ENCODE peak calls at places on chromosomes 3 and 15, in five cellular contexts. One of them, this sample, is unnamed.

GRCh38 chr15:74433592-74434259 is at the start of gene SEMA7A:
- DNase-seq in RWPE2: peak; percentile 90
- DNase-seq in CD8-positive, alpha-beta memory T cell: peak; percentile 74
- DNase-seq in uterus: peak; percentile 81
- DNase-seq in breast epithelium: peak; percentile 54
- DNase-seq in this sample: peak; percentile 56

GRCh38 chr3:149381173-149382090 is 4.0 kb upstream of the TM4SF1 start:
- DNase-seq in breast epithelium: no peak
- DNase-seq in RWPE2: no peak
- DNase-seq in uterus: no peak
- DNase-seq in CD8-positive, alpha-beta memory T cell: no peak
- DNase-seq in this sample: no peak

GRCh38 chr3:136547293-136547692 is 204.9 kb downstream of the STAG1 start:
- DNase-seq in uterus: no peak
- DNase-seq in breast epithelium: no peak
- DNase-seq in CD8-positive, alpha-beta memory T cell: no peak
- DNase-seq in RWPE2: no peak
- DNase-seq in this sample: no peak

GRCh38 chr3:159881828-159882309 is 106.8 kb upstream of the IL12A start:
- DNase-seq in breast epithelium: peak; percentile 87
- DNase-seq in CD8-positive, alpha-beta memory T cell: no peak
- DNase-seq in uterus: no peak
- DNase-seq in RWPE2: peak; percentile 95
- DNase-seq in this sample: no peak

GRCh38 chr3:142152349-142152748 is 3.0 kb upstream of the TFDP2 start:
- DNase-seq in breast epithelium: no peak
- DNase-seq in CD8-positive, alpha-beta memory T cell: no peak
- DNase-seq in uterus: no peak
- DNase-seq in RWPE2: no peak
- DNase-seq in this sample: no peak

GRCh38 chr3:111392911-111393351 is 149.1 kb upstream of the CD96 start:
- DNase-seq in RWPE2: no peak
- DNase-seq in CD8-positive, alpha-beta memory T cell: peak; percentile 23
- DNase-seq in uterus: no peak
- DNase-seq in breast epithelium: no peak
- DNase-seq in this sample: peak; percentile 34

GRCh38 chr15:91520848-91521247 is 332.7 kb upstream of the SLCO3A1 start:
- DNase-seq in breast epithelium: no peak
- DNase-seq in CD8-positive, alpha-beta memory T cell: no peak
- DNase-seq in uterus: no peak
- DNase-seq in RWPE2: no peak
- DNase-seq in this sample: no peak

GRCh38 chr15:41884458-41884857 is 9.4 kb downstream of the SPTBN5 start:
- DNase-seq in breast epithelium: no peak
- DNase-seq in uterus: no peak
- DNase-seq in RWPE2: no peak
- DNase-seq in CD8-positive, alpha-beta memory T cell: no peak
- DNase-seq in this sample: no peak

GRCh38 chr15:48440084-48440483 is 108.9 kb downstream of the DUT start:
- DNase-seq in breast epithelium: no peak
- DNase-seq in CD8-positive, alpha-beta memory T cell: no peak
- DNase-seq in RWPE2: no peak
- DNase-seq in uterus: peak; percentile 51
- DNase-seq in this sample: no peak

GRCh38 chr3:42493798-42494151 is 8.7 kb upstream of the VIPR1 start:
- DNase-seq in RWPE2: peak; percentile 38
- DNase-seq in CD8-positive, alpha-beta memory T cell: no peak
- DNase-seq in breast epithelium: peak; percentile 10
- DNase-seq in uterus: no peak
- DNase-seq in this sample: no peak

GRCh38 chr3:54962200-54962599 is 34.3 kb upstream of the LRTM1 start:
- DNase-seq in uterus: no peak
- DNase-seq in breast epithelium: no peak
- DNase-seq in RWPE2: no peak
- DNase-seq in CD8-positive, alpha-beta memory T cell: no peak
- DNase-seq in this sample: no peak

GRCh38 chr15:31297221-31297879 is 29.3 kb upstream of the KLF13 start:
- DNase-seq in uterus: no peak
- DNase-seq in CD8-positive, alpha-beta memory T cell: no peak
- DNase-seq in breast epithelium: peak; percentile 10
- DNase-seq in RWPE2: peak; percentile 48
- DNase-seq in this sample: no peak

GRCh38 chr3:1252061-1252430 is 159.2 kb downstream of the CNTN6 start:
- DNase-seq in uterus: no peak
- DNase-seq in CD8-positive, alpha-beta memory T cell: no peak
- DNase-seq in RWPE2: no peak
- DNase-seq in breast epithelium: no peak
- DNase-seq in this sample: no peak

GRCh38 chr3:178406206-178406605 is 130.0 kb upstream of the KCNMB2 start:
- DNase-seq in RWPE2: no peak
- DNase-seq in breast epithelium: no peak
- DNase-seq in CD8-positive, alpha-beta memory T cell: no peak
- DNase-seq in uterus: no peak
- DNase-seq in this sample: no peak

GRCh38 chr3:16770021-16770420 is 114.7 kb upstream of the PLCL2 start:
- DNase-seq in uterus: no peak
- DNase-seq in CD8-positive, alpha-beta memory T cell: no peak
- DNase-seq in breast epithelium: no peak
- DNase-seq in RWPE2: no peak
- DNase-seq in this sample: no peak

GRCh38 chr15:101200181-101200580 is 51.7 kb downstream of the CHSY1 start:
- DNase-seq in uterus: no peak
- DNase-seq in CD8-positive, alpha-beta memory T cell: no peak
- DNase-seq in RWPE2: no peak
- DNase-seq in breast epithelium: no peak
- DNase-seq in this sample: no peak
- H3K27ac ChIP-seq in uterus: peak overlapping the region; percentile 61
- H3K27ac ChIP-seq in CD8-positive, alpha-beta memory T cell: no peak overlapping the region
- H3K27ac ChIP-seq in RWPE2: peak overlapping the region; percentile 78
- H3K27ac ChIP-seq in breast epithelium: peak overlapping the region; percentile 74
- H3K27ac ChIP-seq in this sample: no peak overlapping the region

GRCh38 chr15:45743309-45744041 is 108.6 kb downstream of the SQOR start:
- DNase-seq in RWPE2: no peak
- DNase-seq in CD8-positive, alpha-beta memory T cell: no peak
- DNase-seq in breast epithelium: no peak
- DNase-seq in uterus: no peak
- DNase-seq in this sample: no peak
- H3K27me3 ChIP-seq in RWPE2: peaks cover 17% of the 10 kb centered on the region
- H3K27me3 ChIP-seq in CD8-positive, alpha-beta memory T cell: no peaks in the 10 kb centered on the region
- H3K27me3 ChIP-seq in breast epithelium: no peaks in the 10 kb centered on the region
- H3K27me3 ChIP-seq in uterus: no peaks in the 10 kb centered on the region
- H3K27me3 ChIP-seq in this sample: no peaks in the 10 kb centered on the region

GRCh38 chr3:169134194-169134593 is 529.3 kb downstream of the MECOM start:
- DNase-seq in CD8-positive, alpha-beta memory T cell: no peak
- DNase-seq in uterus: no peak
- DNase-seq in breast epithelium: no peak
- DNase-seq in RWPE2: no peak
- DNase-seq in this sample: no peak

GRCh38 chr3:169137943-169138342 is 525.6 kb downstream of the MECOM start:
- DNase-seq in RWPE2: no peak
- DNase-seq in CD8-positive, alpha-beta memory T cell: no peak
- DNase-seq in breast epithelium: no peak
- DNase-seq in uterus: no peak
- DNase-seq in this sample: no peak

GRCh38 chr3:169137076-169137475 is 526.4 kb downstream of the MECOM start:
- DNase-seq in RWPE2: no peak
- DNase-seq in CD8-positive, alpha-beta memory T cell: no peak
- DNase-seq in breast epithelium: no peak
- DNase-seq in uterus: no peak
- DNase-seq in this sample: no peak

GRCh38 chr3:169131695-169132464 is 531.6 kb downstream of the MECOM start:
- DNase-seq in breast epithelium: no peak
- DNase-seq in RWPE2: no peak
- DNase-seq in uterus: no peak
- DNase-seq in CD8-positive, alpha-beta memory T cell: no peak
- DNase-seq in this sample: no peak

GRCh38 chr3:169133178-169134161 is 530.0 kb downstream of the MECOM start:
- DNase-seq in RWPE2: no peak
- DNase-seq in CD8-positive, alpha-beta memory T cell: no peak
- DNase-seq in uterus: no peak
- DNase-seq in breast epithelium: no peak
- DNase-seq in this sample: no peak
- H3K27ac ChIP-seq in RWPE2: no peak overlapping the region
- H3K27ac ChIP-seq in CD8-positive, alpha-beta memory T cell: no peak overlapping the region
- H3K27ac ChIP-seq in uterus: no peak overlapping the region
- H3K27ac ChIP-seq in breast epithelium: no peak overlapping the region
- H3K27ac ChIP-seq in this sample: no peak overlapping the region

GRCh38 chr3:198081421-198081844 is 121.4 kb downstream of the LMLN start:
- DNase-seq in RWPE2: peak; percentile 34
- DNase-seq in uterus: no peak
- DNase-seq in CD8-positive, alpha-beta memory T cell: no peak
- DNase-seq in breast epithelium: no peak
- DNase-seq in this sample: no peak
- H3K27me3 ChIP-seq in RWPE2: peaks cover 88% of the 10 kb centered on the region
- H3K27me3 ChIP-seq in uterus: peaks cover 63% of the 10 kb centered on the region
- H3K27me3 ChIP-seq in CD8-positive, alpha-beta memory T cell: peaks cover 20% of the 10 kb centered on the region
- H3K27me3 ChIP-seq in breast epithelium: peaks cover 69% of the 10 kb centered on the region
- H3K27me3 ChIP-seq in this sample: peaks cover 23% of the 10 kb centered on the region

GRCh38 chr3:194320744-194321243 is 30.3 kb downstream of the CPN2 start:
- DNase-seq in CD8-positive, alpha-beta memory T cell: no peak
- DNase-seq in uterus: no peak
- DNase-seq in RWPE2: no peak
- DNase-seq in breast epithelium: no peak
- DNase-seq in this sample: no peak

GRCh38 chr3:194321666-194322640 is 29.2 kb downstream of the CPN2 start:
- DNase-seq in breast epithelium: no peak
- DNase-seq in CD8-positive, alpha-beta memory T cell: no peak
- DNase-seq in uterus: no peak
- DNase-seq in RWPE2: no peak
- DNase-seq in this sample: no peak

GRCh38 chr3:194324823-194325327 is 26.3 kb downstream of the CPN2 start:
- DNase-seq in breast epithelium: no peak
- DNase-seq in RWPE2: no peak
- DNase-seq in uterus: no peak
- DNase-seq in CD8-positive, alpha-beta memory T cell: no peak
- DNase-seq in this sample: no peak

GRCh38 chr3:194323785-194324735 is 27.1 kb downstream of the CPN2 start:
- DNase-seq in uterus: peak; percentile 77
- DNase-seq in CD8-positive, alpha-beta memory T cell: no peak
- DNase-seq in breast epithelium: peak; percentile 30
- DNase-seq in RWPE2: no peak
- DNase-seq in this sample: no peak

DNA sequence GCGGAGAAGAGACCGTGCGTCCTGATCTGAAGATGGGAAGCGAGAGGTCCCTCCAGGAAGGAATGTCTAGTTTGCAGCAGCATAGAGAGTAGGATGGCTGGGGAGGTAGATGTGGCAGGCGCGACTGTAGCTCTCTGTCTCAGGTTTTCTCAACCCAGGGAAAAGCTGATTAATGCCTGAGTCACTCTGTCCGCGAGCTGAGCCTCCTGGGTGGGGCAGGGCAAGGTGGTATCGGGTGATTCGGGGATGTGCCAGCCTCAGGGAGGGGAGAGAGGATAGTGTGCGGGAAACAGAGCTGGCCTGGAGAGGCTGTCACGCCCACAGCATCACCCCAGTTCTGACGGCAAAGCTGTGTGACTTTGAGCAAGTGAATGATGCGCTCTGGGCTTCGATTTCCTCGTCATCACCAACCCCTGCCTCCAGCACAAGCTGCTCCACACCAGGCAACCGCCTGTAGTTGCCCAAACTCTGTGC is 28.4 kb downstream of the CPN2 start:
- DNase-seq in RWPE2: peak; percentile 98
- DNase-seq in uterus: no peak
- DNase-seq in breast epithelium: no peak
- DNase-seq in CD8-positive, alpha-beta memory T cell: no peak
- DNase-seq in this sample: no peak
- H3K27ac ChIP-seq in RWPE2: peak overlapping the region; percentile 97
- H3K27ac ChIP-seq in uterus: no peak overlapping the region
- H3K27ac ChIP-seq in breast epithelium: no peak overlapping the region
- H3K27ac ChIP-seq in CD8-positive, alpha-beta memory T cell: no peak overlapping the region
- H3K27ac ChIP-seq in this sample: no peak overlapping the region